ENCODE peak calls at places on chromosomes 2 and 18, in five cellular contexts. Z is uterus, W is K562, S is tibial artery, R is thoracic aorta. D is an unnamed sample. For H3K4me1, the result is how much of the 10 kb centered on the place peaks cover.

GRCh38 chr2:88624477-88624876 is 2.8 kb downstream of the EIF2AK3 start:
- DNase-seq in S (no peak), Z (no peak), W (no peak), R (no peak), D (no peak)

GRCh38 chr2:234289789-234290188 is 207.1 kb downstream of the ARL4C start:
- DNase-seq in Z (no peak), S (no peak), R (no peak), W (no peak), D (no peak)

GRCh38 chr2:150698016-150698661 is 210.7 kb upstream of the RND3 start:
- DNase-seq in Z (no peak), S (no peak), R (no peak), W (no peak), D (no peak)

GRCh38 chr2:219688560-219689445 is 61.4 kb downstream of the SLC4A3 start:
- DNase-seq in Z (peak), W (no peak), R (no peak), S (no peak), D (peak)

GRCh38 chr2:9407363-9407811 is 15.9 kb downstream of the ITGB1BP1 start:
- DNase-seq in W (no peak), Z (no peak), R (no peak), S (no peak), D (no peak)

GRCh38 chr18:5052491-5052890 is 144.6 kb downstream of the AKAIN1 start:
- DNase-seq in S (no peak), R (no peak), Z (no peak), W (no peak), D (no peak)

GRCh38 chr2:121860033-121860810 is 104.8 kb downstream of the TSN start:
- DNase-seq in S (no peak), R (no peak), Z (no peak), W (no peak), D (no peak)

GRCh38 chr2:232239956-232240681 is 138.4 kb upstream of the ALPP start:
- DNase-seq in S (no peak), R (no peak), Z (no peak), W (no peak), D (no peak)

GRCh38 chr2:3451926-3452671 is 67.2 kb downstream of the ADI1 start:
- DNase-seq in R (no peak), Z (no peak), S (no peak), W (no peak), D (no peak)

GRCh38 chr18:30623401-30624065 is 419.0 kb downstream of the DSC3 start:
- DNase-seq in R (no peak), W (no peak), S (no peak), Z (no peak), D (no peak)

GRCh38 chr2:32772623-32773221 is 144.9 kb downstream of the TTC27 start:
- DNase-seq in R (no peak), S (no peak), W (peak), Z (no peak), D (peak)

GRCh38 chr2:193695367-193695766 is 1500.6 kb upstream of the TMEFF2 start:
- DNase-seq in W (peak), S (no peak), R (no peak), Z (no peak), D (no peak)

GRCh38 chr18:75854174-75854573 is 426.7 kb upstream of the SMIM21 start:
- DNase-seq in S (no peak), W (peak), Z (no peak), R (no peak), D (no peak)

GRCh38 chr2:198309673-198310280 is 505.4 kb downstream of the PLCL1 start:
- DNase-seq in Z (no peak), S (peak), R (no peak), W (peak), D (peak)

GRCh38 chr2:175445276-175445675 is 263.8 kb upstream of the ATP5MC3 start:
- DNase-seq in Z (no peak), R (no peak), S (no peak), W (no peak), D (no peak)

GRCh38 chr2:8003462-8004075 is 678.3 kb upstream of the ID2 start:
- DNase-seq in W (peak), S (peak), R (peak), Z (peak), D (peak)

DNA sequence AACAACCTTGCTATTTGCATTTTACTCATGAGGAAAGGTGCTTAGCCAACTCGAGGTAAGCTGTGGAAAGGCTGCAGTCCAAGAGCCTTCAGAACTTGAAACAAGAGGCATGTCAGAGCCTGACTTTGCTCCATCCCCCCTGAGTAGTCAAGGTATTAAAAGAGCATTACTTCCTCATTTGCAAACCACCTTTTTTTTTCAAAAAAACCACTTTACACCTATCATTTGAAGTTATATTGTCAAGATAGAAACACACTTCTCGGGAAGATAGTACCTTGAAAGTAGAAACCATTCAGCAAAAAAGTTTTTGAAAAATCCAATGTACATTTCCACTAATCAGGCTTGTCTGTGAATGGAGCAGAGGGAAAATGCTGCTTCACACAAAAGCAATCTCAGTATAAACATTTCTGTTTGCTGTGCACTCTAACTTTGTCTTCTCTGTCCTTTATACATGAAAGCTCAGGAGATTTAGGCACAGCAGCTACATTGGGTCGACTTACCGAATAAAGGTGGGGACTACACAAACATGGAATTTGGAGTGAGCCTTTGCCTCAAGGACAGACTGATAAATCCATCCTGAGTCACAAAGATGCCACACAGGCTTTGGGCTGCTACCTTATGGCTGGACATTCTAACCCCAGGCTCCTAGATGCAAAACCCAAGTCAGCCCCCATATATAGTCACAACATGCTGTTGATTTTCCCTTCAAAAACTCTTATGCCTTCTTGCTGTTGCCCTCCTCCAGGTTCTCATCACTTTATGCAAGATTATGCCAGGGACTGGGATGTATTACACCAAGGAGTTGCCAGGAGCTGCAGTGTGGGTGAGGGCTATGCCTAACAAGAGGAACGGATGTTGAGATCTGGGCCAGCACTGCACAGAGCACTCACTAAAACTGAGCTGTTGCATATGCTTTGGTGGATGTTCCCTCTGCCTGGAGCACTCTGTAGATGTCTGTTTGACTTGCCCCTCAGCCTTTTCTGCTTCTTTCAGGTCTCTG is 41.4 kb upstream of the EML4 start:
- DNase-seq in R (no peak), S (no peak), Z (no peak), W (no peak), D (no peak)
- H3K4me1 ChIP-seq in R (under half), S (under half), Z (under half), W (under half), D (under half)

GRCh38 chr2:191846787-191847620 is at the start of gene CAVIN2:
- DNase-seq in W (peak), R (no peak), Z (peak), S (peak), D (peak)
- TF ChIP-seq CTCF in W (no peak), R (no peak), Z (no peak), S (no peak), D (no peak)

GRCh38 chr2:68744517-68744916 is 9.9 kb downstream of the ARHGAP25 start:
- DNase-seq in R (no peak), W (no peak), S (no peak), Z (no peak), D (no peak)
- H3K4me1 ChIP-seq in R (under half), W (under half), S (under half), Z (under half), D (under half)

DNA sequence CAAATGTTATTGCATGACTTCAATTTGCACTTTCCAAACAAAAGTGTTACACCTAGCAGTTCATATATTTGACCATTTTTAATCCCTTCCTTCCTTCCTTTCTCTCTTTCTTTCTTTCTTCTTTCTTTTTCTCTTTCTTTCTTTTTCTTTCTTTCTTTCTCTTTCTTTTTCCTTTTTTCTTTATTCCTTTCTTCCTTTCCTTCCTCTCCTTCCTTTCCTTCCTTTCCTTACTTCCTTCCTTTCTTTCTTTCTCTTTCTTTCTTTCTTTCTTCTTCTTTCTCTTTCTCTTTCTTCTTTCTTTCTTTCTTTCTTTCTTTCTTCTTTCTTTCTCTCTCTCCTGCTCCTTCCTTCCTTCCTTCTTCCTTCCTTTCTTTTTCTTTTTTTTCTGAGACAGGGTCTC is 146.7 kb upstream of the ALKAL2 start:
- DNase-seq in R (no peak), W (no peak), S (no peak), Z (no peak), D (no peak)
- TF ChIP-seq CTCF in R (no peak), W (no peak), S (no peak), Z (no peak), D (no peak)

DNA sequence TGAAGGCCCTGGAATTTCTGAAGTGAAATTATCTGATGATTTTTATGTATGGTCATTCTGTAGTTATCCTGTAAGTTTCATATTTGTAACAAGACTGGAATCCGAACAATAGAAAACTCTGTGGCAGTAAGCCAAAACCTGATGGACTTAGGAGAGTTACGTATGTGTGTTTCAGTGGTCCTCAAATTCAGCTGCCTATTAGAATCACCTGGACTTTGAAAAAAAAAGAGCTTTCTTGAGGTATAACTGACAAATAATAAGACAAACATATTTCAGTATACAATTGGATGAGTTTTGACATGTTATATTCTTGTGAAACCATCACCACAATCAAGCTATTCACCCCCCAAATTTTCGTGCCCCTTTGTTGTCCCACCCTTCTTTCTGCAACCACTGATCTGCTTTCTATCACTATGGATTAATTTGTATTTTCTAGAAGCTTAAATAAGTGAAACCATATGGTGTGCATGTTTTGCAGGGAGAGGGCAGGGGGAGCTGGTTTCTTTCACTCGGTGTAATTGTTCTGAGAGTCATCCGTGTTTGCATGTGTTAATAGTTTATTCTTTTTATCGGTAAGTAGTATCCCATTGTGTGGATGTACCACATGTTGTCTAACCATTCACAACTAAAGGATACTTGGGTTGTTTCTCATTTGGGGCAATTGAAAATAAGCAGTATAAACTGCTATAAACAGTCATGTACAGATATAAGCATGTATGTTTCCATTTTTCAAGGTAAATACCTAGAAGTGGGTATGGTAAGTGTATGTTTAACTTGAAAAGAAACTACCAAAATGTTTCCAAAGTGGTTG is 50.2 kb upstream of the EML4 start:
- DNase-seq in Z (no peak), W (no peak), S (no peak), R (no peak), D (no peak)
- H3K4me1 ChIP-seq in Z (under half), W (under half), S (under half), R (under half), D (under half)

GRCh38 chr2:134351899-134352298 is 98.0 kb downstream of the MGAT5 start:
- DNase-seq in W (no peak), Z (no peak), S (no peak), R (no peak), D (no peak)
- TF ChIP-seq CTCF in W (no peak), Z (no peak), S (no peak), R (no peak), D (no peak)